ENCODE peak calls at places on chromosomes 12 and 14, in four cellular contexts. One of them, this sample, is unnamed. For H3K4me1, the result is how much of the 10 kb centered on the place peaks cover.

GRCh38 chr12:94148841-94149780 is 734 bp downstream of the PLXNC1 start:
- DNase-seq in heart left ventricle: peak
- DNase-seq in RWPE2: no peak
- DNase-seq in pancreas: no peak
- DNase-seq in this sample: peak

GRCh38 chr12:3882896-3883564 is 9.8 kb upstream of the PARP11 start:
- DNase-seq in heart left ventricle: no peak
- DNase-seq in RWPE2: no peak
- DNase-seq in pancreas: no peak
- DNase-seq in this sample: peak

GRCh38 chr12:1605129-1606020 is 11.0 kb upstream of the FBXL14 start:
- DNase-seq in heart left ventricle: peak
- DNase-seq in RWPE2: peak
- DNase-seq in pancreas: peak
- DNase-seq in this sample: peak

GRCh38 chr12:12083688-12084087 is 12.9 kb downstream of the BCL2L14 start:
- DNase-seq in heart left ventricle: no peak
- DNase-seq in RWPE2: no peak
- DNase-seq in pancreas: no peak
- DNase-seq in this sample: no peak

GRCh38 chr12:107597695-107598410 is 87.7 kb upstream of the PWP1 start:
- DNase-seq in heart left ventricle: no peak
- DNase-seq in RWPE2: no peak
- DNase-seq in pancreas: no peak
- DNase-seq in this sample: no peak

GRCh38 chr14:102323102-102323501 is 3.6 kb downstream of the ZNF839 start:
- DNase-seq in heart left ventricle: peak
- DNase-seq in RWPE2: no peak
- DNase-seq in pancreas: peak
- DNase-seq in this sample: no peak

GRCh38 chr14:103400537-103400936 is 15.3 kb downstream of the MARK3 start:
- DNase-seq in heart left ventricle: no peak
- DNase-seq in RWPE2: no peak
- DNase-seq in pancreas: no peak
- DNase-seq in this sample: no peak

GRCh38 chr12:91316161-91316759 is 133.6 kb upstream of the DCN start:
- DNase-seq in heart left ventricle: no peak
- DNase-seq in RWPE2: no peak
- DNase-seq in pancreas: no peak
- DNase-seq in this sample: no peak

GRCh38 chr12:22691319-22691718 is 66.3 kb downstream of the ETNK1 start:
- DNase-seq in heart left ventricle: no peak
- DNase-seq in RWPE2: no peak
- DNase-seq in pancreas: no peak
- DNase-seq in this sample: no peak

GRCh38 chr14:73489481-73490175 is 1.1 kb upstream of the RIOX1 start:
- DNase-seq in heart left ventricle: no peak
- DNase-seq in RWPE2: no peak
- DNase-seq in pancreas: no peak
- DNase-seq in this sample: peak

GRCh38 chr12:67772276-67773169 is 124.0 kb downstream of the DYRK2 start:
- DNase-seq in heart left ventricle: peak
- DNase-seq in RWPE2: no peak
- DNase-seq in pancreas: no peak
- DNase-seq in this sample: peak

GRCh38 chr12:130714091-130714590 is 2.0 kb downstream of the RIMBP2 start:
- DNase-seq in heart left ventricle: no peak
- DNase-seq in RWPE2: no peak
- DNase-seq in pancreas: no peak
- DNase-seq in this sample: no peak

GRCh38 chr14:103033744-103034143 is 23.6 kb downstream of the CDC42BPB start:
- DNase-seq in heart left ventricle: no peak
- DNase-seq in RWPE2: peak
- DNase-seq in pancreas: no peak
- DNase-seq in this sample: peak

GRCh38 chr14:94380225-94381148 is 7.9 kb downstream of the SERPINA1 start:
- DNase-seq in heart left ventricle: no peak
- DNase-seq in RWPE2: no peak
- DNase-seq in pancreas: no peak
- DNase-seq in this sample: no peak

GRCh38 chr12:79326225-79326624 is 364.5 kb downstream of the PAWR start:
- DNase-seq in heart left ventricle: no peak
- DNase-seq in RWPE2: no peak
- DNase-seq in pancreas: no peak
- DNase-seq in this sample: no peak

GRCh38 chr14:99601301-99601945 is 2.6 kb downstream of the CCDC85C start:
- DNase-seq in heart left ventricle: no peak
- DNase-seq in RWPE2: no peak
- DNase-seq in pancreas: no peak
- DNase-seq in this sample: no peak

GRCh38 chr12:47838286-47838931 is 18.7 kb upstream of the HDAC7 start:
- DNase-seq in heart left ventricle: no peak
- DNase-seq in RWPE2: no peak
- DNase-seq in pancreas: no peak
- DNase-seq in this sample: peak

GRCh38 chr12:1481919-1482318 is 112.5 kb downstream of the FBXL14 start:
- DNase-seq in heart left ventricle: no peak
- DNase-seq in RWPE2: no peak
- DNase-seq in pancreas: no peak
- DNase-seq in this sample: no peak

GRCh38 chr14:90993792-90994191 is 66.6 kb downstream of the RPS6KA5 start:
- DNase-seq in heart left ventricle: no peak
- DNase-seq in RWPE2: no peak
- DNase-seq in pancreas: no peak
- DNase-seq in this sample: no peak

GRCh38 chr14:94139421-94139820 is 10.0 kb upstream of the IFI27L2 start:
- DNase-seq in heart left ventricle: no peak
- DNase-seq in RWPE2: no peak
- DNase-seq in pancreas: no peak
- DNase-seq in this sample: no peak

GRCh38 chr12:753401-754237 is 1.2 kb downstream of the WNK1 start:
- DNase-seq in heart left ventricle: peak
- DNase-seq in RWPE2: peak
- DNase-seq in pancreas: peak
- DNase-seq in this sample: peak

GRCh38 chr12:84038241-84038640 is 874.4 kb downstream of the SLC6A15 start:
- DNase-seq in heart left ventricle: no peak
- DNase-seq in RWPE2: no peak
- DNase-seq in pancreas: no peak
- DNase-seq in this sample: no peak

GRCh38 chr12:50926415-50926814 is 25.9 kb upstream of the HIGD1C start:
- DNase-seq in heart left ventricle: no peak
- DNase-seq in RWPE2: no peak
- DNase-seq in pancreas: no peak
- DNase-seq in this sample: no peak

GRCh38 chr12:67747869-67748760 is 99.6 kb downstream of the DYRK2 start:
- DNase-seq in heart left ventricle: no peak
- DNase-seq in RWPE2: no peak
- DNase-seq in pancreas: peak
- DNase-seq in this sample: peak

GRCh38 chr12:52020126-52020525 is 13.4 kb downstream of the TAMALIN start:
- DNase-seq in heart left ventricle: no peak
- DNase-seq in RWPE2: no peak
- DNase-seq in pancreas: no peak
- DNase-seq in this sample: no peak

GRCh38 chr12:52023182-52023975 is 16.6 kb downstream of the TAMALIN start:
- DNase-seq in heart left ventricle: peak
- DNase-seq in RWPE2: no peak
- DNase-seq in pancreas: peak
- DNase-seq in this sample: peak

GRCh38 chr12:52023976-52024688 is 17.4 kb downstream of the TAMALIN start:
- DNase-seq in heart left ventricle: no peak
- DNase-seq in RWPE2: no peak
- DNase-seq in pancreas: no peak
- DNase-seq in this sample: no peak

GRCh38 chr12:52020539-52021336 is 14.0 kb downstream of the TAMALIN start:
- DNase-seq in heart left ventricle: no peak
- DNase-seq in RWPE2: no peak
- DNase-seq in pancreas: no peak
- DNase-seq in this sample: peak

GRCh38 chr12:52022841-52023181 is 16.1 kb downstream of the TAMALIN start:
- DNase-seq in heart left ventricle: no peak
- DNase-seq in RWPE2: no peak
- DNase-seq in pancreas: no peak
- DNase-seq in this sample: peak
- H3K4me1 ChIP-seq in heart left ventricle: under half
- H3K4me1 ChIP-seq in RWPE2: under half
- H3K4me1 ChIP-seq in pancreas: under half
- H3K4me1 ChIP-seq in this sample: under half

GRCh38 chr12:114371250-114371649 is 34.7 kb downstream of the TBX5 start:
- DNase-seq in heart left ventricle: no peak
- DNase-seq in RWPE2: no peak
- DNase-seq in pancreas: no peak
- DNase-seq in this sample: no peak
- TF ChIP-seq CTCF in heart left ventricle: no peak
- TF ChIP-seq CTCF in RWPE2: no peak
- TF ChIP-seq CTCF in pancreas: no peak
- TF ChIP-seq CTCF in this sample: no peak

DNA sequence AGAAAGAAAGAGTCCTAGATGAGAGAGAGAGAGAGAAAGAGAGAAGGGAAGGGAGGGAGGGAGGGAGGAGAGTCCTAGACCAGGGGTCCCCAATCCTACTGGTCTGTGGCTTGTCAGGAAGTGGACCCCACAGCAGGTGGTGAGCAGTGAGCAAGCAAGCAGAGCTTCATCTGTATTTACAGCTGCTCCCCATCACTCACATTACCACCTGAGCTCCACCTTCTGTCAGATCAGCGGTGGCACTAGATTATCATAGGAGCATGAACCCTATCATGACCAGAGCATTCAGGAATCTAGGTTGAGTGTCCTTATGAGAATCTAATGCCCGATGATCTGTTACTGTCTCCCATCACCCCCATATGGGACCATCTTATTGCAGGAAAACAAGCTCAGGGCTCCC is 39.2 kb upstream of the AMN1 start:
- DNase-seq in heart left ventricle: no peak
- DNase-seq in RWPE2: no peak
- DNase-seq in pancreas: no peak
- DNase-seq in this sample: no peak
- H3K4me1 ChIP-seq in heart left ventricle: under half
- H3K4me1 ChIP-seq in RWPE2: under half
- H3K4me1 ChIP-seq in pancreas: under half
- H3K4me1 ChIP-seq in this sample: under half

GRCh38 chr12:53599579-53599978 is 26.6 kb downstream of the ATF7 start:
- DNase-seq in heart left ventricle: no peak
- DNase-seq in RWPE2: no peak
- DNase-seq in pancreas: no peak
- DNase-seq in this sample: no peak
- TF ChIP-seq CTCF in heart left ventricle: peak
- TF ChIP-seq CTCF in RWPE2: peak
- TF ChIP-seq CTCF in pancreas: no peak
- TF ChIP-seq CTCF in this sample: no peak

GRCh38 chr12:108854055-108854452 is 3.3 kb downstream of the SSH1 start:
- DNase-seq in heart left ventricle: peak
- DNase-seq in RWPE2: no peak
- DNase-seq in pancreas: peak
- DNase-seq in this sample: no peak
- H3K4me1 ChIP-seq in heart left ventricle: half or more
- H3K4me1 ChIP-seq in RWPE2: under half
- H3K4me1 ChIP-seq in pancreas: under half
- H3K4me1 ChIP-seq in this sample: under half

GRCh38 chr12:74111688-74112360 is 425.8 kb upstream of the ATXN7L3B start:
- DNase-seq in heart left ventricle: no peak
- DNase-seq in RWPE2: no peak
- DNase-seq in pancreas: peak
- DNase-seq in this sample: peak
- TF ChIP-seq CTCF in heart left ventricle: peak
- TF ChIP-seq CTCF in RWPE2: peak
- TF ChIP-seq CTCF in pancreas: no peak
- TF ChIP-seq CTCF in this sample: peak

DNA sequence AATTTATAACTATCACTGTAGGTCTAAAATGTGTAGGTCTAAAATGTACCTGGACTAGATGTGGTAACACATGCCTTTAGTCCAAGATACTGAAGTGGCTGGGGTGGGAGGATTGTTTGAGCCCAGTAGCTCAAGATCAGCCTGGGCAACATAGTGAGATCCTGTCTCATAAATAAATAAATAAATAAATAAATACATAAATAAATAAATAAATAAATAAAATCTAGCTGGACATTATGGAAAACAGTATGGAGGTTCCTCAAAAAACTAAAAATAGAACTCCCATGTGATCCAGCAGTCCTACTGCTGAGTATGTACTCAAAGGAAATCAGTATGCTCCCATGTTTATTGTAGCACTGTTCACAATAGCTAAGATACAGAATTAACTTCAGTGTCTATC is 24.0 kb downstream of the PDE3A start:
- DNase-seq in heart left ventricle: no peak
- DNase-seq in RWPE2: no peak
- DNase-seq in pancreas: no peak
- DNase-seq in this sample: no peak
- H3K4me1 ChIP-seq in heart left ventricle: under half
- H3K4me1 ChIP-seq in RWPE2: under half
- H3K4me1 ChIP-seq in pancreas: under half
- H3K4me1 ChIP-seq in this sample: under half

GRCh38 chr14:68816943-68817430 is 24.1 kb upstream of the ZFP36L1 start:
- DNase-seq in heart left ventricle: no peak
- DNase-seq in RWPE2: peak
- DNase-seq in pancreas: no peak
- DNase-seq in this sample: no peak
- TF ChIP-seq CTCF in heart left ventricle: no peak
- TF ChIP-seq CTCF in RWPE2: peak
- TF ChIP-seq CTCF in pancreas: no peak
- TF ChIP-seq CTCF in this sample: no peak

This sample was measured in Caco-2.